ENCODE peak calls at places on chromosomes 11 and 22, in ten cellular contexts. One of them, this sample, is unnamed.

GRCh38 chr22:41596776-41597634 is 7.4 kb upstream of the PMM1 start:
- DNase-seq in A549: peak
- DNase-seq in breast epithelium: peak
- DNase-seq in Panc1: no peak
- DNase-seq in AG09309: no peak
- DNase-seq in kidney epithelial cell: no peak
- DNase-seq in cardiac fibroblast: peak
- DNase-seq in thyroid gland: peak
- DNase-seq in neural progenitor cell: peak
- DNase-seq in ascending aorta: no peak
- DNase-seq in this sample: no peak

GRCh38 chr22:23080542-23081290 is 10.4 kb downstream of the GNAZ start:
- DNase-seq in ascending aorta: no peak
- DNase-seq in neural progenitor cell: no peak
- DNase-seq in breast epithelium: no peak
- DNase-seq in thyroid gland: no peak
- DNase-seq in Panc1: no peak
- DNase-seq in A549: no peak
- DNase-seq in cardiac fibroblast: no peak
- DNase-seq in AG09309: no peak
- DNase-seq in kidney epithelial cell: no peak
- DNase-seq in this sample: no peak

GRCh38 chr11:22785251-22785650 is 44.4 kb downstream of the SVIP start:
- DNase-seq in ascending aorta: no peak
- DNase-seq in thyroid gland: no peak
- DNase-seq in AG09309: no peak
- DNase-seq in neural progenitor cell: no peak
- DNase-seq in kidney epithelial cell: no peak
- DNase-seq in breast epithelium: no peak
- DNase-seq in A549: no peak
- DNase-seq in cardiac fibroblast: peak
- DNase-seq in Panc1: no peak
- DNase-seq in this sample: no peak

GRCh38 chr11:126433989-126434949 is 78.8 kb downstream of the ST3GAL4 start:
- DNase-seq in neural progenitor cell: no peak
- DNase-seq in kidney epithelial cell: no peak
- DNase-seq in A549: no peak
- DNase-seq in ascending aorta: no peak
- DNase-seq in thyroid gland: no peak
- DNase-seq in AG09309: no peak
- DNase-seq in cardiac fibroblast: no peak
- DNase-seq in Panc1: no peak
- DNase-seq in breast epithelium: no peak
- DNase-seq in this sample: no peak

GRCh38 chr11:130775306-130776043 is 140.8 kb downstream of the SNX19 start:
- DNase-seq in neural progenitor cell: no peak
- DNase-seq in AG09309: peak
- DNase-seq in thyroid gland: no peak
- DNase-seq in A549: peak
- DNase-seq in cardiac fibroblast: peak
- DNase-seq in ascending aorta: no peak
- DNase-seq in Panc1: no peak
- DNase-seq in breast epithelium: no peak
- DNase-seq in kidney epithelial cell: no peak
- DNase-seq in this sample: no peak

GRCh38 chr22:24060375-24060788 is 49.3 kb downstream of the CABIN1 start:
- DNase-seq in A549: peak
- DNase-seq in AG09309: peak
- DNase-seq in Panc1: no peak
- DNase-seq in kidney epithelial cell: peak
- DNase-seq in thyroid gland: peak
- DNase-seq in ascending aorta: peak
- DNase-seq in neural progenitor cell: no peak
- DNase-seq in cardiac fibroblast: peak
- DNase-seq in breast epithelium: no peak
- DNase-seq in this sample: peak

GRCh38 chr11:128550261-128550821 is 37.0 kb downstream of the ETS1 start:
- DNase-seq in thyroid gland: no peak
- DNase-seq in ascending aorta: no peak
- DNase-seq in breast epithelium: no peak
- DNase-seq in neural progenitor cell: no peak
- DNase-seq in Panc1: no peak
- DNase-seq in kidney epithelial cell: no peak
- DNase-seq in AG09309: no peak
- DNase-seq in cardiac fibroblast: no peak
- DNase-seq in A549: no peak
- DNase-seq in this sample: no peak

GRCh38 chr22:24144471-24145115 is 36.7 kb upstream of the SUSD2 start:
- DNase-seq in AG09309: no peak
- DNase-seq in kidney epithelial cell: no peak
- DNase-seq in cardiac fibroblast: no peak
- DNase-seq in ascending aorta: no peak
- DNase-seq in A549: no peak
- DNase-seq in neural progenitor cell: no peak
- DNase-seq in Panc1: no peak
- DNase-seq in thyroid gland: no peak
- DNase-seq in breast epithelium: no peak
- DNase-seq in this sample: no peak

GRCh38 chr11:73983764-73984543 is 1.3 kb upstream of the UCP2 start:
- DNase-seq in A549: no peak
- DNase-seq in cardiac fibroblast: no peak
- DNase-seq in kidney epithelial cell: no peak
- DNase-seq in breast epithelium: peak
- DNase-seq in ascending aorta: no peak
- DNase-seq in thyroid gland: no peak
- DNase-seq in Panc1: no peak
- DNase-seq in AG09309: no peak
- DNase-seq in neural progenitor cell: no peak
- DNase-seq in this sample: no peak

GRCh38 chr11:31106326-31106725 is 263.2 kb downstream of the DCDC1 start:
- DNase-seq in A549: no peak
- DNase-seq in thyroid gland: no peak
- DNase-seq in Panc1: no peak
- DNase-seq in kidney epithelial cell: no peak
- DNase-seq in neural progenitor cell: peak
- DNase-seq in AG09309: no peak
- DNase-seq in breast epithelium: no peak
- DNase-seq in ascending aorta: no peak
- DNase-seq in cardiac fibroblast: no peak
- DNase-seq in this sample: no peak

GRCh38 chr11:616320-617220 is 820 bp upstream of the IRF7 start:
- DNase-seq in cardiac fibroblast: no peak
- DNase-seq in Panc1: no peak
- DNase-seq in AG09309: no peak
- DNase-seq in breast epithelium: no peak
- DNase-seq in ascending aorta: no peak
- DNase-seq in A549: no peak
- DNase-seq in thyroid gland: no peak
- DNase-seq in kidney epithelial cell: no peak
- DNase-seq in neural progenitor cell: no peak
- DNase-seq in this sample: no peak

GRCh38 chr11:71119656-71120269 is 132.6 kb downstream of the SHANK2 start:
- DNase-seq in A549: no peak
- DNase-seq in thyroid gland: peak
- DNase-seq in neural progenitor cell: no peak
- DNase-seq in ascending aorta: no peak
- DNase-seq in Panc1: no peak
- DNase-seq in kidney epithelial cell: no peak
- DNase-seq in AG09309: no peak
- DNase-seq in cardiac fibroblast: no peak
- DNase-seq in breast epithelium: no peak
- DNase-seq in this sample: no peak

GRCh38 chr22:47448231-47449035 is 686.0 kb downstream of the TBC1D22A start:
- DNase-seq in thyroid gland: no peak
- DNase-seq in kidney epithelial cell: no peak
- DNase-seq in cardiac fibroblast: no peak
- DNase-seq in breast epithelium: no peak
- DNase-seq in neural progenitor cell: no peak
- DNase-seq in Panc1: no peak
- DNase-seq in AG09309: no peak
- DNase-seq in ascending aorta: no peak
- DNase-seq in A549: no peak
- DNase-seq in this sample: no peak

DNA sequence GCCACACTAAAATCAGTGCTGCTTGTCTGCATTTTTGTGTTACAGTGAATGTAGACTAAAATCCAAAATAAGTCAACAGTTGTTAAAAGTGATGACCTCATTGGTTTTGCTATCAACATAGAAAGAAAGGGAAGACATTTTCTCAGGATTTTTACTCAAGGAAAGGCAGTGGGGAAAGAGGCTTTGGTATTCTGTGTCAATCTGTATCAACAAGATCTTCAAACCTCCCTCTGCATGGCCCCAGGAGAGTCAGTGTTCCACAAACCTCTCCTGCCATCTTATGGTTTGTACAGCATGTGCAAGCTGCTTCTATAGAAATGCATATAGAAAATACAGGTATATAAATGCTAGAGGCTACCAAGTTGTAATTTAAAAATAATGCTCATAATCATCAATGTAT is 13.8 kb upstream of the OR51M1 start:
- DNase-seq in neural progenitor cell: peak
- DNase-seq in AG09309: no peak
- DNase-seq in cardiac fibroblast: peak
- DNase-seq in A549: peak
- DNase-seq in Panc1: no peak
- DNase-seq in breast epithelium: no peak
- DNase-seq in kidney epithelial cell: no peak
- DNase-seq in ascending aorta: no peak
- DNase-seq in thyroid gland: no peak
- DNase-seq in this sample: peak
- TF ChIP-seq CTCF in neural progenitor cell: peak
- TF ChIP-seq CTCF in AG09309: peak
- TF ChIP-seq CTCF in cardiac fibroblast: peak
- TF ChIP-seq CTCF in A549: peak
- TF ChIP-seq CTCF in Panc1: peak
- TF ChIP-seq CTCF in breast epithelium: no peak
- TF ChIP-seq CTCF in kidney epithelial cell: peak
- TF ChIP-seq CTCF in ascending aorta: no peak
- TF ChIP-seq CTCF in thyroid gland: no peak
- TF ChIP-seq CTCF in this sample: peak

GRCh38 chr22:19961868-19962245 is 20.2 kb upstream of the TXNRD2 start:
- DNase-seq in AG09309: no peak
- DNase-seq in Panc1: no peak
- DNase-seq in cardiac fibroblast: no peak
- DNase-seq in kidney epithelial cell: no peak
- DNase-seq in breast epithelium: no peak
- DNase-seq in A549: no peak
- DNase-seq in thyroid gland: no peak
- DNase-seq in neural progenitor cell: no peak
- DNase-seq in ascending aorta: no peak
- DNase-seq in this sample: no peak

GRCh38 chr22:19961201-19961580 is 19.6 kb upstream of the TXNRD2 start:
- DNase-seq in thyroid gland: no peak
- DNase-seq in neural progenitor cell: no peak
- DNase-seq in AG09309: no peak
- DNase-seq in Panc1: no peak
- DNase-seq in breast epithelium: no peak
- DNase-seq in A549: no peak
- DNase-seq in ascending aorta: no peak
- DNase-seq in cardiac fibroblast: no peak
- DNase-seq in kidney epithelial cell: no peak
- DNase-seq in this sample: no peak

GRCh38 chr22:19962909-19963806 is 21.5 kb upstream of the TXNRD2 start:
- DNase-seq in breast epithelium: peak
- DNase-seq in AG09309: no peak
- DNase-seq in A549: no peak
- DNase-seq in ascending aorta: no peak
- DNase-seq in kidney epithelial cell: no peak
- DNase-seq in cardiac fibroblast: peak
- DNase-seq in neural progenitor cell: no peak
- DNase-seq in Panc1: no peak
- DNase-seq in thyroid gland: peak
- DNase-seq in this sample: peak

GRCh38 chr22:19963863-19964642 is 22.4 kb upstream of the TXNRD2 start:
- DNase-seq in cardiac fibroblast: no peak
- DNase-seq in neural progenitor cell: no peak
- DNase-seq in breast epithelium: no peak
- DNase-seq in AG09309: no peak
- DNase-seq in ascending aorta: no peak
- DNase-seq in thyroid gland: peak
- DNase-seq in A549: no peak
- DNase-seq in Panc1: no peak
- DNase-seq in kidney epithelial cell: no peak
- DNase-seq in this sample: no peak

DNA sequence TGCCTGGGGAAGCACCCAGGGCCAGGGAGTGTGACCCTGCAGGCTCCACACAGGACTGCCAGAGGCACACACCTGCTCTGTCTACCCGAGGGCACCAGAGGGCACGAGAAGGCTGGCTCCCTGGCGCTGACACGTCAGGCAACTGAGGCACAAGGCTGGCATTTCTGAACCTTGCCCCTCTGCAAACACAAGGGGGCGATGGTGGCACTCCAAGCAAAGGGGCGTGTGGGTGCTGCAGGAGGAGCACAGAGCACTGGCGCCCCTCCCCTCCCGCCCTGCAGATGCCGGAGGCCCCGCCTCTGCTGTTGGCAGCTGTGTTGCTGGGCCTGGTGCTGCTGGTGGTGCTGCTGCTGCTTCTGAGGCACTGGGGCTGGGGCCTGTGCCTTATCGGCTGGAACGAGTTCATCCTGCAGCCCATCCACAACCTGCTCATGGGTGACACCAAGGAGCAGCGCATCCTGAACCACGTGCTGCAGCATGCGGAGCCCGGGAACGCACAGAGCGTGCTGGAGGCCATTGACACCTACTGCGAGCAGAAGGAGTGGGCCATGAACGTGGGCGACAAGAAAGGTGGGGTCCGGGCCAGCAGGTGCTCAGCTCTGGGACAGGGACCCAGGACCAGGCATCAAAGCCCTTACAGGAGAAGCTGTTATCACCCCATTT is 20.8 kb upstream of the TXNRD2 start:
- DNase-seq in thyroid gland: peak
- DNase-seq in ascending aorta: peak
- DNase-seq in neural progenitor cell: peak
- DNase-seq in cardiac fibroblast: peak
- DNase-seq in A549: peak
- DNase-seq in kidney epithelial cell: no peak
- DNase-seq in Panc1: no peak
- DNase-seq in AG09309: no peak
- DNase-seq in breast epithelium: peak
- DNase-seq in this sample: peak
- H3K4me3 ChIP-seq in thyroid gland: no peak
- H3K4me3 ChIP-seq in ascending aorta: no peak
- H3K4me3 ChIP-seq in neural progenitor cell: no peak
- H3K4me3 ChIP-seq in cardiac fibroblast: no peak
- H3K4me3 ChIP-seq in A549: no peak
- H3K4me3 ChIP-seq in kidney epithelial cell: no peak
- H3K4me3 ChIP-seq in Panc1: no peak
- H3K4me3 ChIP-seq in AG09309: no peak
- H3K4me3 ChIP-seq in breast epithelium: peak
- H3K4me3 ChIP-seq in this sample: peak

GRCh38 chr11:17906436-17906835 is 106.4 kb downstream of the SERGEF start:
- DNase-seq in ascending aorta: no peak
- DNase-seq in cardiac fibroblast: no peak
- DNase-seq in AG09309: no peak
- DNase-seq in neural progenitor cell: peak
- DNase-seq in A549: peak
- DNase-seq in breast epithelium: peak
- DNase-seq in thyroid gland: peak
- DNase-seq in kidney epithelial cell: no peak
- DNase-seq in Panc1: no peak
- DNase-seq in this sample: no peak
- TF ChIP-seq CTCF in ascending aorta: no peak
- TF ChIP-seq CTCF in cardiac fibroblast: peak
- TF ChIP-seq CTCF in AG09309: peak
- TF ChIP-seq CTCF in neural progenitor cell: peak
- TF ChIP-seq CTCF in A549: no peak
- TF ChIP-seq CTCF in breast epithelium: no peak
- TF ChIP-seq CTCF in thyroid gland: no peak
- TF ChIP-seq CTCF in kidney epithelial cell: peak
- TF ChIP-seq CTCF in Panc1: peak
- TF ChIP-seq CTCF in this sample: peak

GRCh38 chr11:123362941-123363340 is 67.1 kb upstream of the GRAMD1B start:
- DNase-seq in Panc1: no peak
- DNase-seq in ascending aorta: no peak
- DNase-seq in A549: no peak
- DNase-seq in AG09309: no peak
- DNase-seq in thyroid gland: peak
- DNase-seq in kidney epithelial cell: no peak
- DNase-seq in breast epithelium: no peak
- DNase-seq in neural progenitor cell: no peak
- DNase-seq in cardiac fibroblast: no peak
- DNase-seq in this sample: no peak
- H3K4me3 ChIP-seq in Panc1: no peak
- H3K4me3 ChIP-seq in ascending aorta: no peak
- H3K4me3 ChIP-seq in A549: no peak
- H3K4me3 ChIP-seq in AG09309: no peak
- H3K4me3 ChIP-seq in thyroid gland: no peak
- H3K4me3 ChIP-seq in kidney epithelial cell: no peak
- H3K4me3 ChIP-seq in breast epithelium: no peak
- H3K4me3 ChIP-seq in neural progenitor cell: no peak
- H3K4me3 ChIP-seq in cardiac fibroblast: no peak
- H3K4me3 ChIP-seq in this sample: no peak

This sample was measured in LNCaP clone FGC.